ENCODE peak calls at places on chromosomes 2 and 18, in six cellular contexts. Z, Q, U, J, B and M are unnamed samples.

GRCh38 chr18:61653823-61654551 is 238.8 kb downstream of the RNF152 start:
- DNase-seq in J (no peak), U (no peak), Z (no peak), Q (no peak), B (no peak), M (no peak)

GRCh38 chr2:13996527-13996926 is 636.0 kb upstream of the LRATD1 start:
- DNase-seq in J (peak), U (no peak), Q (no peak), Z (no peak), B (no peak), M (no peak)

GRCh38 chr2:237364655-237365054 is 49.3 kb downstream of the COL6A3 start:
- DNase-seq in Q (no peak), U (no peak), B (no peak), Z (no peak), J (no peak), M (no peak)

GRCh38 chr18:58863539-58864145 is 1.0 kb upstream of the ZNF532 start:
- DNase-seq in U (peak), Z (peak), B (peak), J (peak), Q (peak), M (peak)

GRCh38 chr2:55899881-55900280 is 23.7 kb downstream of the EFEMP1 start:
- DNase-seq in U (no peak), Z (no peak), J (peak), B (no peak), Q (no peak), M (no peak)

GRCh38 chr2:231386446-231386845 is 9.1 kb upstream of the B3GNT7 start:
- DNase-seq in U (no peak), B (no peak), Z (no peak), J (peak), Q (no peak), M (peak)

GRCh38 chr2:23092831-23093230 is 292.1 kb upstream of the KLHL29 start:
- DNase-seq in U (no peak), J (peak), Z (peak), Q (peak), B (no peak), M (peak)

GRCh38 chr18:614193-614592 is 17.4 kb downstream of the CLUL1 start:
- DNase-seq in U (no peak), B (no peak), Q (no peak), J (no peak), Z (no peak), M (no peak)

GRCh38 chr2:86806059-86806857 is 15.5 kb upstream of the CD8A start:
- DNase-seq in J (no peak), B (no peak), Z (no peak), U (no peak), Q (no peak), M (no peak)

GRCh38 chr2:161836664-161837063 is 212.4 kb downstream of the SLC4A10 start:
- DNase-seq in Z (no peak), Q (no peak), B (no peak), U (no peak), J (no peak), M (no peak)

GRCh38 chr2:88350641-88351601 is 101.6 kb downstream of the FOXI3 start:
- DNase-seq in B (peak), Q (peak), U (peak), J (peak), Z (peak), M (peak)

GRCh38 chr2:238891667-238892500 is 44.0 kb downstream of the TWIST2 start:
- DNase-seq in J (no peak), Q (peak), B (no peak), Z (no peak), U (no peak), M (no peak)

GRCh38 chr2:112092286-112093041 is 37.4 kb downstream of the TMEM87B start:
- DNase-seq in B (no peak), Z (no peak), U (no peak), J (peak), Q (no peak), M (peak)

GRCh38 chr2:185970148-185970852 is 231.7 kb downstream of the FSIP2 start:
- DNase-seq in U (no peak), Q (peak), J (peak), Z (no peak), B (no peak), M (no peak)

GRCh38 chr2:226661789-226662545 is 137.7 kb downstream of the IRS1 start:
- DNase-seq in U (no peak), J (peak), Z (no peak), B (peak), Q (peak), M (no peak)

GRCh38 chr2:179268277-179268935 is 3.8 kb upstream of the SESTD1 start:
- DNase-seq in J (peak), U (no peak), Z (peak), B (no peak), Q (no peak), M (peak)

GRCh38 chr18:43061816-43062215 is 53.7 kb downstream of the RIT2 start:
- DNase-seq in J (no peak), Q (no peak), U (no peak), Z (no peak), B (no peak), M (no peak)

GRCh38 chr2:88590998-88591613 is 36.2 kb downstream of the EIF2AK3 start:
- DNase-seq in Z (peak), Q (peak), J (peak), U (no peak), B (no peak), M (peak)